ENCODE peak calls at places on chromosome 5, in ten cellular contexts. H is activated T-helper 1 cell treated with Interleukin-2 at 50 U/mL for 16 hours; N is stimulated activated CD8-positive, alpha-beta memory T cell treated with anti-CD3 and anti-CD28 coated beads, Interleukin-4, amount 100 ng/mL, for 1 hour; S is right cardiac atrium; M is Peyer's patch; I is skeletal muscle cell; U is fibroblast of mammary gland; B is natural killer cell treated with Interleukin-12 subunit alpha and Interleukin-12 subunit beta and Interleukin-15 and Interleukin-18, amount 100 ng/mL, for 72 hours; C is islet precursor cell; L is Daoy. F is an unnamed sample.

GRCh38 chr5:40171971-40172370 is 507.7 kb upstream of the PTGER4 start:
- DNase-seq in H (no peak), N (no peak), S (no peak), M (no peak), I (peak; percentile 47), U (peak; percentile 87), B (no peak), C (no peak), L (no peak), F (peak; percentile 81)

GRCh38 chr5:73454379-73455036 is 5.9 kb upstream of the FOXD1 start:
- DNase-seq in H (no peak), N (no peak), S (no peak), M (peak; percentile 77), I (no peak), U (peak; percentile 58), B (no peak), C (peak; percentile 90), L (peak; percentile 69), F (peak; percentile 51)

GRCh38 chr5:125298258-125298657 is 551.8 kb upstream of the ZNF608 start:
- DNase-seq in H (no peak), N (no peak), S (no peak), M (no peak), I (no peak), U (peak; percentile 39), B (no peak), C (peak; percentile 81), L (no peak), F (no peak)

GRCh38 chr5:133225671-133226152 is 173.9 kb downstream of the HSPA4 start:
- DNase-seq in H (no peak), N (no peak), S (no peak), M (no peak), I (no peak), U (peak; percentile 57), B (no peak), C (no peak), L (no peak), F (no peak)

GRCh38 chr5:150350524-150351344 is 6.8 kb upstream of the TCOF1 start:
- DNase-seq in H (peak; percentile 22), N (no peak), S (peak; percentile 86), M (peak; percentile 87), I (peak; percentile 14), U (peak; percentile 81), B (peak; percentile 64), C (peak; percentile 93), L (peak; percentile 72), F (peak; percentile 74)

GRCh38 chr5:170173227-170173626 is 59.6 kb upstream of the C5orf58 start:
- DNase-seq in H (no peak), N (no peak), S (no peak), M (no peak), I (no peak), U (peak; percentile 17), B (no peak), C (peak; percentile 79), L (peak; percentile 61), F (peak; percentile 12)

GRCh38 chr5:86175224-86175623 is 442.5 kb upstream of the COX7C start:
- DNase-seq in H (no peak), N (no peak), S (no peak), M (no peak), I (no peak), U (no peak), B (no peak), C (no peak), L (peak; percentile 6), F (no peak)

GRCh38 chr5:142881076-142881466 is 110.9 kb downstream of the ARHGAP26 start:
- DNase-seq in H (no peak), N (no peak), S (peak; percentile 60), M (no peak), I (peak; percentile 77), U (peak; percentile 87), B (no peak), C (peak; percentile 72), L (no peak), F (peak; percentile 62)

GRCh38 chr5:127519527-127519926 is 2.1 kb downstream of the PRRC1 start:
- DNase-seq in H (no peak), N (no peak), S (no peak), M (no peak), I (no peak), U (peak; percentile 70), B (no peak), C (no peak), L (no peak), F (peak; percentile 5)